ENCODE peak calls at places on chromosomes 4 and X, in five cellular contexts. P, S, W, R and D are unnamed samples.

GRCh38 chrX:15674514-15674898 is 9.9 kb upstream of the CLTRN start:
- DNase-seq in P (no peak), W (peak; percentile 96), S (peak; percentile 94), R (peak; percentile 86), D (peak; percentile 94)

GRCh38 chrX:110180176-110180927 is 137.5 kb downstream of the AMMECR1 start:
- DNase-seq in S (peak; percentile 76), P (no peak), R (no peak), W (peak; percentile 84), D (peak; percentile 84)

GRCh38 chr4:53321151-53321987 is 44.5 kb downstream of the SCFD2 start:
- DNase-seq in P (peak; percentile 83), S (peak; percentile 85), W (peak; percentile 86), R (peak; percentile 4), D (peak; percentile 93)

GRCh38 chr4:55554453-55555030 is 7.8 kb upstream of the CLOCK start:
- DNase-seq in R (no peak), P (no peak), S (peak; percentile 84), W (peak; percentile 71), D (peak; percentile 75)

GRCh38 chrX:134236690-134237362 is at the start of gene CCDC160:
- DNase-seq in W (no peak), S (peak; percentile 30), P (no peak), R (peak; percentile 79), D (peak; percentile 27)

GRCh38 chr4:164771088-164771487 is 17.2 kb downstream of the SMIM31 start:
- DNase-seq in P (no peak), R (no peak), S (peak; percentile 4), W (no peak), D (peak; percentile 69)

GRCh38 chrX:102077426-102077825 is 48.1 kb upstream of the TCEAL2 start:
- DNase-seq in P (no peak), R (no peak), W (no peak), S (no peak), D (no peak)

GRCh38 chr4:138269175-138269574 is 27.0 kb upstream of the SLC7A11 start:
- DNase-seq in S (no peak), P (no peak), W (peak; percentile 46), R (no peak), D (peak; percentile 39)

GRCh38 chr4:174211611-174212044 is 71.8 kb downstream of the FBXO8 start:
- DNase-seq in S (no peak), R (no peak), W (no peak), P (no peak), D (no peak)

DNA sequence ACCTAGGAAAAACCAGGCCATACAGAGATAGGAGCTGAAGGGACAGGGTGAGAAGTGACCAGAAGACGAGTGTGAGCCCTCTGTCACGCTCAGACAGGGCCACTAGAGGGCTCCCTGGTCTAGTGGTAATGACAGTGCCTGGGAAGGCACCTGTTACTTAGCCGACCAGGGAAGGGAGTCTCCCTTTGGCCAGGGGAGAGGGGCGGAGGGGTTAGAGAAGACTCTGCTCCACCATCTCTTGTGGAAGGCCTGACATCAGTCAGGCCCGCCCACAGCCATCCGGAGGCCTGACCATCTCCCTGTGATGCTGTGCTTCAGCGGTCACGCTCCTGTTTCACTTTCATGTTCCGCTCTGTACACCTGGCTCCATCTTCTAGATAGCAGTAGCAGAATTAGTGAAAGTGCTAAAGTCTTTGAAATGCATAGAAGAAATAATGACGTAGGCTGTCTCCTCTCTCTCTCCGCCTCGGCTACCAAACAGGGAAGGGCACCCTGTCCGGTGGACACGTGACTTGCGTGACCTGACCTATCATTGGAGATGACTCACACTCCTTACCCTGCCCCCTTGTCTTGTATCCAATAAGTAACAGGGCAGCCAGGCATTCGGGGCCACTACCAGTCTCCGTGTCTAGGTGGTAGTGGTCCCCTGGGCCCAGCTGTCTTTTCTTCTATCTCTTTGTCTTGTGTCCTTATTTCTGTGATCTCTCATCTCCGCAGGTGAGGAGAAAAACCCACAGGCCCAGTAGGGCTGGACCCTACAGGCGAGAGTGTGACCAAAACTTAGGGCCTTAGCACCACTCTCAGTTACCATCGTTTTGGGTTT is 26.7 kb downstream of the HTT-AS start:
- DNase-seq in R (peak; percentile 90), W (peak; percentile 39), P (no peak), S (peak; percentile 67), D (peak; percentile 65)
- H3K4me3 ChIP-seq in R (no peak overlapping the region), W (no peak overlapping the region), P (no peak overlapping the region), S (no peak overlapping the region), D (no peak overlapping the region)

GRCh38 chrX:48474127-48474526 is 1.9 kb upstream of the FTSJ1 start:
- DNase-seq in P (no peak), S (peak; percentile 48), R (peak; percentile 44), W (no peak), D (peak; percentile 52)
- H3K4me3 ChIP-seq in P (no peak overlapping the region), S (no peak overlapping the region), R (no peak overlapping the region), W (no peak overlapping the region), D (no peak overlapping the region)

DNA sequence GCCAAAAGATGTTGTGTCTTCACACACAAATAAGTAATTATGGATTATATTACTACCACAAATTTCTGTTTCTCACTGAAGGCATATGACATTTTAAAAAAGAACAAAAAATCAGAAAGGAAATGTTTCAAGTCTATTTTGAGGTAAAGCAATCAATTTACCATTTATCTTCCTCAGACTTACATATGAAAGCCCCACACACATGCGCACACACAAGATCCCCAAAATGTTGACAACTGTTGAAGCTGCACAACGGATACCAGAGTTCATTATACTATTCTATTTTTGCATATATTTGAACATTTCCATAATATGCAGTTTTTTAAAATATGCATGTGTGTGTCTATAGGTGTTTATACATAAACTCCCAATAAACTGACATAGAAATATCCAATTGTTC is 2.7 kb downstream of the LRBA start:
- DNase-seq in P (no peak), S (no peak), R (no peak), W (no peak), D (no peak)
- H3K4me3 ChIP-seq in P (no peak overlapping the region), S (no peak overlapping the region), R (peak overlapping the region; percentile 67), W (no peak overlapping the region), D (no peak overlapping the region)

DNA sequence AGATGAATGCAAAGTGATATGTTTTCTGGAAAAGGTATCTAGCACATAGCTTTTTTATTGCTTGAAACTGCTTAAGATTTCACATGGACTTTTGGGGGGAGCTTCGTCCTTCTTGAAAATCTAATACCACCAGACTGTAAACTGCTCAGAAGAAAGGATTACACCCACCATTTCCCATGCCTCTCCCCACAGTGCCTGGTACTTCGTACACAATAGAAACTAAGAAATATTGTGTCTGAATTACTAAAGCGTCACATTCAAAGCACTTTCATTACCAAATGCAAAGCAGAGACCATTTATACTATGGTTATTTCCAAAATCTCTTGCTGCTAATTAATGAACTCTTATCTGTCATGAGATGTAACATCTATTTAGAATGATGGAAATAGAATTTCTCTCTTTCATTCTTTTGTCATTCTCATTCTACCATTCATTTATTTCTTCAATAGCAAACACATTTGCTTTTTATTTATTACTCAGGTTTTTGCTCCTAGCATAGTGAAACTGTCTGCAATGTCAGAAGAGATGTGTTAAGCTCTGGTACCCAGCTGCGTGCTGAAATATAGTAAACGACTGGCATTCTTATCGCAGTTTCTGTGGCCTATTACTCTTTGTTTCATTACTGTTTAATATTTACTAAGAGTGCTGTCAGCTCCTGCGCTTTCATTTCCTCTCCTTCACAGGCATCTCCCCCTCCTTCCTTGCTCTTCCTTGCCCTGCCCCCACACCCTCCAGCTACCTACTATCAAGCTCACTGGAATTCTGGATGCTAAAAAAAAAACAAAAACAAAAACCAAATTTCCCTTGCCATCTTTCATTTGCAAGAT is 51.4 kb upstream of the RAPGEF2 start:
- DNase-seq in S (peak; percentile 22), R (peak; percentile 53), W (no peak), P (no peak), D (no peak)
- H3K4me3 ChIP-seq in S (no peak overlapping the region), R (no peak overlapping the region), W (no peak overlapping the region), P (no peak overlapping the region), D (no peak overlapping the region)

GRCh38 chr4:119628281-119629141 is at the start of gene PDE5A:
- DNase-seq in W (peak; percentile 80), P (no peak), R (peak; percentile 95), S (peak; percentile 79), D (peak; percentile 90)
- H3K4me3 ChIP-seq in W (peak within 1 kb of the TSS; percentile 93), P (peak within 1 kb of the TSS; percentile 88), R (peak within 1 kb of the TSS; percentile 90), S (peak within 1 kb of the TSS; percentile 85), D (peak within 1 kb of the TSS; percentile 88)